ENCODE peak calls at places on chromosomes 16 and 17, in six cellular contexts. K, L, P, E, G and V are unnamed samples. For H3K9me3 and H3K27me3, the result is how much of the 10 kb centered on the place peaks cover.

GRCh38 chr17:7685533-7686220 is 1.6 kb downstream of the TP53 start:
- DNase-seq in K (peak), L (peak), P (peak), E (peak), G (peak), V (peak)

GRCh38 chr17:32609085-32609484 is 122.3 kb downstream of the CDK5R1 start:
- DNase-seq in K (peak), L (no peak), P (peak), E (peak), G (peak), V (peak)

GRCh38 chr16:66442502-66443268 is 15.6 kb downstream of the BEAN1 start:
- DNase-seq in K (no peak), L (no peak), P (no peak), E (no peak), G (no peak), V (no peak)

GRCh38 chr16:57859331-57859730 is 57.0 kb upstream of the KIFC3 start:
- DNase-seq in K (peak), L (peak), P (no peak), E (peak), G (no peak), V (no peak)

GRCh38 chr17:15926039-15926740 is 18.7 kb upstream of the ADORA2B start:
- DNase-seq in K (no peak), L (no peak), P (no peak), E (no peak), G (peak), V (no peak)

GRCh38 chr17:35028531-35029262 is 34.8 kb downstream of the RFFL start:
- DNase-seq in K (peak), L (peak), P (no peak), E (peak), G (no peak), V (no peak)

GRCh38 chr17:61352408-61352770 is 47.3 kb upstream of the TBX2 start:
- DNase-seq in K (peak), L (no peak), P (no peak), E (no peak), G (no peak), V (no peak)

GRCh38 chr17:77451894-77452852 is 311.4 kb downstream of the SEC14L1 start:
- DNase-seq in K (peak), L (peak), P (no peak), E (no peak), G (peak), V (peak)

GRCh38 chr17:79798296-79799173 is 1.7 kb upstream of the CBX8 start:
- DNase-seq in K (no peak), L (no peak), P (no peak), E (no peak), G (peak), V (peak)

GRCh38 chr16:50520451-50521245 is 27.5 kb upstream of the NKD1 start:
- DNase-seq in K (no peak), L (no peak), P (no peak), E (no peak), G (no peak), V (no peak)

GRCh38 chr16:19238386-19238785 is 47.1 kb upstream of the CLEC19A start:
- DNase-seq in K (no peak), L (no peak), P (no peak), E (no peak), G (no peak), V (no peak)

GRCh38 chr16:7343271-7343670 is 10.6 kb downstream of the RBFOX1 start:
- DNase-seq in K (no peak), L (no peak), P (no peak), E (no peak), G (no peak), V (no peak)

GRCh38 chr16:4924593-4925378 is 12.2 kb downstream of the PPL start:
- DNase-seq in K (no peak), L (no peak), P (peak), E (peak), G (no peak), V (peak)

GRCh38 chr17:39636927-39637736 is at the start of gene STARD3:
- DNase-seq in K (peak), L (peak), P (peak), E (peak), G (peak), V (peak)

GRCh38 chr17:33858682-33859081 is 396.4 kb upstream of the CCL2 start:
- DNase-seq in K (no peak), L (no peak), P (no peak), E (no peak), G (no peak), V (no peak)
- H3K27ac ChIP-seq in K (no peak), L (no peak), P (no peak), E (no peak), G (no peak), V (no peak)

DNA sequence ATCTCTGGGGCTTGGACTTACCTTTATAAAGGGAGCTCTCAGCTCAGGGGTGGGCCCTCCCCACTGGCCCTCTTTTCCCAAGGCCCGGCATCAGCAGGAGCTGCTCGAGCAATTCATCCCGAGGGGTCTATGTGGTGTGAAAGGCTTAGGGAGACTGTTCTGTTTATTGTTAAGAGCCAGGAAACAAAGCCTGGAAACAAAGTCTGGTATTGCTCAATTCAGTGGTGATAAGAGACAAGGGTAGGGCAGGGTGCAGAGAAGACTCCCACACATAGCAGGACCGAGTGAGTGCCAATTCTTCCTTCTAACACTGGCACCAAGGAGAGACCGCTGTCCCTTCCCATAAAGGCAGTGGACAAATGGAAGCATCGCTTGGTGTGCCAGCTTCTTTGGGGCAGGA is 750.7 kb downstream of the KCNJ18 start:
- DNase-seq in K (no peak), L (no peak), P (no peak), E (no peak), G (no peak), V (no peak)
- H3K9me3 ChIP-seq in K (under half), L (under half), P (under half), E (under half), G (under half), V (under half)

DNA sequence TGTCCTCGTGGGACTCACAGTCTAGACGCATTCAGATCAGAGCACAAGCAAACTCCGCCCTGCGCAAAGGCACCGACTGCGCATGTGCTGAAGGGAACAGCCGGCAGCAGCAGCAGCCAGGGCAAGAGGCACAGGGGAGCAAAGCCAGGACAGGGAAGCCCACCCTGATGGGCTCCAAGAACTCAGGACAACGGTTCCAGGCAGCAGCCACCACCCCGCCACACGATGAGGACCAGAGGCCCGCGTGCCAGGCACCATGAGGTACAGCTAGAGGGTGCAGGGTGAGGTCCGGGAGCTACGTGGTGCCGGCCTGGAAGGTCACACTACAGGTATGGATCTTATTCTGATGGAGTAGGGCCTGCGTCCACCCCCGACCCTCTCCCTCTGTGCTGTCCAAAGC is 315.8 kb downstream of the FOXL1 start:
- DNase-seq in K (no peak), L (no peak), P (no peak), E (no peak), G (no peak), V (no peak)
- H3K27me3 ChIP-seq in K (under half), L (under half), P (under half), E (under half), G (under half), V (under half)

GRCh38 chr17:50102164-50102991 is 7.2 kb downstream of the PDK2 start:
- DNase-seq in K (no peak), L (no peak), P (peak), E (no peak), G (peak), V (peak)

GRCh38 chr17:50103252-50103651 is 8.1 kb downstream of the PDK2 start:
- DNase-seq in K (no peak), L (no peak), P (peak), E (no peak), G (no peak), V (no peak)

GRCh38 chr17:50100480-50100883 is 5.3 kb downstream of the PDK2 start:
- DNase-seq in K (no peak), L (no peak), P (peak), E (no peak), G (no peak), V (peak)

GRCh38 chr17:50100921-50101345 is 5.8 kb downstream of the PDK2 start:
- DNase-seq in K (no peak), L (peak), P (peak), E (no peak), G (no peak), V (no peak)

GRCh38 chr17:50101346-50102163 is 6.4 kb downstream of the PDK2 start:
- DNase-seq in K (no peak), L (peak), P (peak), E (no peak), G (peak), V (peak)
- H3K27ac ChIP-seq in K (no peak), L (no peak), P (peak), E (no peak), G (peak), V (peak)

DNA sequence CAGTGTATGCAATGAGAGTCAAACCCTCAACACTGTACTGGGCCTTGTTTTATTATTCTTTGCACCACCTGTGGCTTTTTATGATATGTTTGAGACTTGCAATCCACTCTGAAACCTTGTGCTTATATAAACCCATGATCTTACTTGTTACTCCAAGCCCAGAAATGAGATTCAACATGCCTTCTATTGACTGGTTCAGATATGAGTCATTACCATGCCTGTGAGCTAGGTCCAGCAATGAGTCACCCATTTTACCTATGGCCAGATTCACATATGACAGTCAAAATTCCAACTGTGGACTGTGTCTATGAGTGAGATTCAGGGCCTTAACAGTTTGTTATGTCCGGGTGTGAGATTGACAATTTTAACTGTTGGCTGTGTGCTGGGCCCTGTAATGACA is 1846.1 kb downstream of the TP53TG3F start:
- DNase-seq in K (no peak), L (no peak), P (no peak), E (peak), G (no peak), V (no peak)
- H3K9me3 ChIP-seq in K (under half), L (under half), P (under half), E (under half), G (under half), V (under half)